ENCODE peak calls at places on chromosome 11, in seven cellular contexts. One of them, this sample, is unnamed.

GRCh38 chr11:110106713-110107274 is 13.6 kb downstream of the ZC3H12C start:
- DNase-seq in lung: no peak
- DNase-seq in PC-3: no peak
- DNase-seq in gastrocnemius medialis: no peak
- DNase-seq in heart left ventricle: no peak
- DNase-seq in fibroblast of mammary gland: no peak
- DNase-seq in prostate gland: no peak
- DNase-seq in this sample: no peak

GRCh38 chr11:102448869-102449224 is 3.7 kb downstream of the TMEM123 start:
- DNase-seq in lung: no peak
- DNase-seq in PC-3: no peak
- DNase-seq in gastrocnemius medialis: no peak
- DNase-seq in heart left ventricle: no peak
- DNase-seq in fibroblast of mammary gland: no peak
- DNase-seq in prostate gland: no peak
- DNase-seq in this sample: no peak

GRCh38 chr11:67651976-67652895 is 1.7 kb upstream of the ACY3 start:
- DNase-seq in lung: no peak
- DNase-seq in PC-3: peak
- DNase-seq in gastrocnemius medialis: no peak
- DNase-seq in heart left ventricle: no peak
- DNase-seq in fibroblast of mammary gland: no peak
- DNase-seq in prostate gland: no peak
- DNase-seq in this sample: peak

GRCh38 chr11:60265373-60266214 is 14.9 kb upstream of the MS4A4A start:
- DNase-seq in lung: no peak
- DNase-seq in PC-3: peak
- DNase-seq in gastrocnemius medialis: no peak
- DNase-seq in heart left ventricle: no peak
- DNase-seq in fibroblast of mammary gland: peak
- DNase-seq in prostate gland: peak
- DNase-seq in this sample: peak

GRCh38 chr11:134341805-134342571 is 10.2 kb downstream of the GLB1L2 start:
- DNase-seq in lung: peak
- DNase-seq in PC-3: no peak
- DNase-seq in gastrocnemius medialis: no peak
- DNase-seq in heart left ventricle: no peak
- DNase-seq in fibroblast of mammary gland: no peak
- DNase-seq in prostate gland: peak
- DNase-seq in this sample: no peak

GRCh38 chr11:59141673-59142460 is 789 bp upstream of the FAM111A start:
- DNase-seq in lung: no peak
- DNase-seq in PC-3: peak
- DNase-seq in gastrocnemius medialis: no peak
- DNase-seq in heart left ventricle: no peak
- DNase-seq in fibroblast of mammary gland: peak
- DNase-seq in prostate gland: no peak
- DNase-seq in this sample: no peak

GRCh38 chr11:75394086-75394840 is 5.1 kb upstream of the RPS3 start:
- DNase-seq in lung: no peak
- DNase-seq in PC-3: no peak
- DNase-seq in gastrocnemius medialis: no peak
- DNase-seq in heart left ventricle: no peak
- DNase-seq in fibroblast of mammary gland: no peak
- DNase-seq in prostate gland: no peak
- DNase-seq in this sample: no peak

GRCh38 chr11:79236541-79236971 is 204.3 kb downstream of the TENM4 start:
- DNase-seq in lung: no peak
- DNase-seq in PC-3: no peak
- DNase-seq in gastrocnemius medialis: no peak
- DNase-seq in heart left ventricle: peak
- DNase-seq in fibroblast of mammary gland: peak
- DNase-seq in prostate gland: no peak
- DNase-seq in this sample: peak

GRCh38 chr11:78753297-78753696 is 178.6 kb upstream of the NARS2 start:
- DNase-seq in lung: no peak
- DNase-seq in PC-3: no peak
- DNase-seq in gastrocnemius medialis: no peak
- DNase-seq in heart left ventricle: no peak
- DNase-seq in fibroblast of mammary gland: no peak
- DNase-seq in prostate gland: no peak
- DNase-seq in this sample: no peak

GRCh38 chr11:134531331-134532135 is 119.5 kb upstream of the B3GAT1 start:
- DNase-seq in lung: no peak
- DNase-seq in PC-3: no peak
- DNase-seq in gastrocnemius medialis: no peak
- DNase-seq in heart left ventricle: peak
- DNase-seq in fibroblast of mammary gland: no peak
- DNase-seq in prostate gland: no peak
- DNase-seq in this sample: no peak

GRCh38 chr11:63226488-63227114 is 16.8 kb downstream of the SLC22A25 start:
- DNase-seq in lung: no peak
- DNase-seq in PC-3: no peak
- DNase-seq in gastrocnemius medialis: no peak
- DNase-seq in heart left ventricle: no peak
- DNase-seq in fibroblast of mammary gland: no peak
- DNase-seq in prostate gland: no peak
- DNase-seq in this sample: no peak

GRCh38 chr11:121488641-121489040 is 35.9 kb upstream of the SORL1-AS1 start:
- DNase-seq in lung: no peak
- DNase-seq in PC-3: peak
- DNase-seq in gastrocnemius medialis: no peak
- DNase-seq in heart left ventricle: no peak
- DNase-seq in fibroblast of mammary gland: no peak
- DNase-seq in prostate gland: no peak
- DNase-seq in this sample: peak
- TF ChIP-seq CTCF in lung: no peak
- TF ChIP-seq CTCF in PC-3: no peak
- TF ChIP-seq CTCF in gastrocnemius medialis: no peak
- TF ChIP-seq CTCF in heart left ventricle: no peak
- TF ChIP-seq CTCF in fibroblast of mammary gland: no peak
- TF ChIP-seq CTCF in prostate gland: no peak
- TF ChIP-seq CTCF in this sample: no peak

DNA sequence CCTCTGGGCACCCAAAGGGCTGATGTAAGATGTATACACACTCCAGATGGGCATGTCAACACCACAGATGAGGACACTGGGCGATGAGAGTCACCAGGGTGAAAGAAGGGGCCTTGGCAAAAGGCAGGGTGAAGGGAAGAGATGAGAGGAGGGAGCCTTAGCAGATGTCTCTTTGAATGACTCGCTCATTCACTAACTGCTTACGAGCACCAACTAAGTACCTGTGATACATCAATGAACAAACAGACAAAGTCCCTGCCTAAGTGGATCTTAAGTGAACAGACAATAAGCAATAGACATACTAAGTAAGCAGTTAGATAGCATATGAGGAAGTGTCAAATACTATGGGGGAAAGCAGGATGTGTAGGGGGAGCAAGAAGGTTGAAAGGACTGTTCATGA is 7.5 kb downstream of the ME3 start:
- DNase-seq in lung: no peak
- DNase-seq in PC-3: peak
- DNase-seq in gastrocnemius medialis: no peak
- DNase-seq in heart left ventricle: no peak
- DNase-seq in fibroblast of mammary gland: no peak
- DNase-seq in prostate gland: no peak
- DNase-seq in this sample: peak
- TF ChIP-seq CTCF in lung: no peak
- TF ChIP-seq CTCF in PC-3: no peak
- TF ChIP-seq CTCF in gastrocnemius medialis: no peak
- TF ChIP-seq CTCF in heart left ventricle: no peak
- TF ChIP-seq CTCF in fibroblast of mammary gland: no peak
- TF ChIP-seq CTCF in prostate gland: no peak
- TF ChIP-seq CTCF in this sample: no peak

DNA sequence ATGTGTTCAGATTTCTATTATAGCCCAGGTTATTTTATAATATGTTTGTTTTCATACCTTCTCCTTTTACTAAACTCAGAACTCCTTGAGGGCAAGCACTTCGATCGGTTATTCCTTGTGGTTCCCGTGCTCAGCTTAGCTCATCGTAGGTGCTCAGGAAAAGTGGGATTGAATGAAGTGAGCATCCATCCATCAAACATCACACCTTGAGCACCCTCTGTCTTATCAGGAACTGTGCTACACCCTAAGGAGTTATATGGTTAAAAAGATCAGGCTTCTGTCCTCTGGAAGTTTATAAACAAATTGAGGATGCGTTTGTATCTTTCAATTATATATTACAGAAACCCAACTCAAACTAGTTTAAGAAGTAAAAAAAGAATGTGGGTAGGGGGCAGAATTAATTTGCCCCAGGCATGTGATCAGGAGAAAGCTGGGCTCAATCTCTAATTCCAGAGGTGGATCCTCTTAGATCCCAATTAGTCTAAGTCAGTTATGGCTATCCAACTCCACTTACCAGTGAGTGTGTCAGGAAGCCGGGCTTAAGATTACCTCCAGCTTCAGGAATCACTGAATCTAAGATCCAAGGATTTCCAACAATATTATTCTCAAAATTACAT is 59.9 kb upstream of the RRAS2 start:
- DNase-seq in lung: no peak
- DNase-seq in PC-3: peak
- DNase-seq in gastrocnemius medialis: no peak
- DNase-seq in heart left ventricle: no peak
- DNase-seq in fibroblast of mammary gland: peak
- DNase-seq in prostate gland: no peak
- DNase-seq in this sample: peak
- TF ChIP-seq CTCF in lung: no peak
- TF ChIP-seq CTCF in PC-3: peak
- TF ChIP-seq CTCF in gastrocnemius medialis: peak
- TF ChIP-seq CTCF in heart left ventricle: no peak
- TF ChIP-seq CTCF in fibroblast of mammary gland: peak
- TF ChIP-seq CTCF in prostate gland: no peak
- TF ChIP-seq CTCF in this sample: peak

GRCh38 chr11:12871251-12871650 is 137.9 kb upstream of the RASSF10 start:
- DNase-seq in lung: no peak
- DNase-seq in PC-3: no peak
- DNase-seq in gastrocnemius medialis: no peak
- DNase-seq in heart left ventricle: no peak
- DNase-seq in fibroblast of mammary gland: no peak
- DNase-seq in prostate gland: no peak
- DNase-seq in this sample: no peak

GRCh38 chr11:12867531-12867930 is 141.6 kb upstream of the RASSF10 start:
- DNase-seq in lung: no peak
- DNase-seq in PC-3: no peak
- DNase-seq in gastrocnemius medialis: no peak
- DNase-seq in heart left ventricle: no peak
- DNase-seq in fibroblast of mammary gland: no peak
- DNase-seq in prostate gland: no peak
- DNase-seq in this sample: no peak

GRCh38 chr11:12865871-12866595 is 143.1 kb upstream of the RASSF10 start:
- DNase-seq in lung: no peak
- DNase-seq in PC-3: no peak
- DNase-seq in gastrocnemius medialis: no peak
- DNase-seq in heart left ventricle: no peak
- DNase-seq in fibroblast of mammary gland: no peak
- DNase-seq in prostate gland: no peak
- DNase-seq in this sample: no peak

GRCh38 chr11:12871788-12872321 is 137.3 kb upstream of the RASSF10 start:
- DNase-seq in lung: no peak
- DNase-seq in PC-3: peak
- DNase-seq in gastrocnemius medialis: no peak
- DNase-seq in heart left ventricle: no peak
- DNase-seq in fibroblast of mammary gland: peak
- DNase-seq in prostate gland: no peak
- DNase-seq in this sample: peak

DNA sequence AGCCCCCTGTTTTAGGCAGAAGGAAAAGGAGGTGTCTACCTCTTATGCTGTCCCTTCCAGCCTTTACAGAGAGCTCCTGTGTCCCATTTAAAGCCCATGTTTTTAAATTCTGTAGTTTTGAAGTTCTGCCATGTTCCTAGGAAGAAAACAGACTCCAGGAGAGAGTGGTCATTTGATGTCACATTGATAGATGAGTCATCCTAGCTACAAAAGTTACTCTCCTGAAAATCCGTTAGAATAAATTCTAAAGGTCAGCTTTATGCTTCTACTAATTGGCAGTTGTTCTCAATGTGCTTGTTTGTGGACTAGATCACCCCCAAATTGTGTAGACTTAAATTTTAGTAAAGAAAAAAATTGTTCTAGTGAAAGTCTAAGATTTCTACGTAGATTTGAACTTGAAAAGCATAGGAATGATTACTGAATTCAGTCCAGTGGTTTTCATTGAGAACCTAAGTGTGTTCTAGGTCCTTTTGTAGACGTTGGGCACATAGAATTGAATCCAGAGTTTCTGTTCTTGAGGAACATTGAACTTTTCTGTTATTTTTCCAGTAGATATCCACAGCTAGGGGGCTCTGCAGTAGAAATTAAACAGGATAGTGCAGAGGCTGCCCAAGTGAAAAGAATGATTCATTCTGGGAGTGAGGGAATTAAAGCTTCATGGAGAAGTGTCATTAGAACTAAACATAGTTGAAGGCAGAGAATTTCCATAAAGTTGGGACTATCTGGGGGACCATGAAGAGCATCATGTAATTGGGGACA is 140.6 kb upstream of the RASSF10 start:
- DNase-seq in lung: no peak
- DNase-seq in PC-3: peak
- DNase-seq in gastrocnemius medialis: no peak
- DNase-seq in heart left ventricle: no peak
- DNase-seq in fibroblast of mammary gland: peak
- DNase-seq in prostate gland: no peak
- DNase-seq in this sample: peak
- TF ChIP-seq CTCF in lung: no peak
- TF ChIP-seq CTCF in PC-3: peak
- TF ChIP-seq CTCF in gastrocnemius medialis: no peak
- TF ChIP-seq CTCF in heart left ventricle: no peak
- TF ChIP-seq CTCF in fibroblast of mammary gland: peak
- TF ChIP-seq CTCF in prostate gland: no peak
- TF ChIP-seq CTCF in this sample: peak

GRCh38 chr11:47620836-47621378 is 21.5 kb downstream of the MTCH2 start:
- DNase-seq in lung: no peak
- DNase-seq in PC-3: no peak
- DNase-seq in gastrocnemius medialis: no peak
- DNase-seq in heart left ventricle: no peak
- DNase-seq in fibroblast of mammary gland: no peak
- DNase-seq in prostate gland: no peak
- DNase-seq in this sample: no peak

GRCh38 chr11:47615249-47615648 is 21.0 kb upstream of the C1QTNF4 start:
- DNase-seq in lung: no peak
- DNase-seq in PC-3: no peak
- DNase-seq in gastrocnemius medialis: no peak
- DNase-seq in heart left ventricle: no peak
- DNase-seq in fibroblast of mammary gland: no peak
- DNase-seq in prostate gland: no peak
- DNase-seq in this sample: no peak

GRCh38 chr11:47611240-47611863 is 17.1 kb upstream of the C1QTNF4 start:
- DNase-seq in lung: no peak
- DNase-seq in PC-3: no peak
- DNase-seq in gastrocnemius medialis: no peak
- DNase-seq in heart left ventricle: no peak
- DNase-seq in fibroblast of mammary gland: no peak
- DNase-seq in prostate gland: no peak
- DNase-seq in this sample: no peak

GRCh38 chr11:47617417-47617809 is 23.2 kb upstream of the C1QTNF4 start:
- DNase-seq in lung: no peak
- DNase-seq in PC-3: peak
- DNase-seq in gastrocnemius medialis: no peak
- DNase-seq in heart left ventricle: no peak
- DNase-seq in fibroblast of mammary gland: peak
- DNase-seq in prostate gland: no peak
- DNase-seq in this sample: no peak

GRCh38 chr11:47616726-47617416 is 22.7 kb upstream of the C1QTNF4 start:
- DNase-seq in lung: peak
- DNase-seq in PC-3: peak
- DNase-seq in gastrocnemius medialis: peak
- DNase-seq in heart left ventricle: peak
- DNase-seq in fibroblast of mammary gland: peak
- DNase-seq in prostate gland: no peak
- DNase-seq in this sample: peak
- TF ChIP-seq CTCF in lung: peak
- TF ChIP-seq CTCF in PC-3: peak
- TF ChIP-seq CTCF in gastrocnemius medialis: peak
- TF ChIP-seq CTCF in heart left ventricle: peak
- TF ChIP-seq CTCF in fibroblast of mammary gland: peak
- TF ChIP-seq CTCF in prostate gland: no peak
- TF ChIP-seq CTCF in this sample: peak

This sample was measured in epithelial cell of esophagus.